ENCODE peak calls at places on chromosomes 13 and 19, in nine cellular contexts. Q is A549, R is A673, P is BJ, A is fibroblast of the aortic adventitia, W is fibroblast of mammary gland, K is psoas muscle, I is AG04450, X is left lung. E is an unnamed sample.

GRCh38 chr13:34951528-34951927 is 9.5 kb downstream of the NBEA start:
- DNase-seq in Q (no peak), R (no peak), P (no peak), A (no peak), W (no peak), K (no peak), I (no peak), X (no peak), E (no peak)

GRCh38 chr13:102699419-102699961 is 4.6 kb upstream of the METTL21C start:
- DNase-seq in Q (no peak), R (no peak), P (no peak), A (no peak), W (no peak), K (no peak), I (no peak), X (no peak), E (no peak)

GRCh38 chr19:14363203-14364097 is 17.8 kb upstream of the ADGRE5 start:
- DNase-seq in Q (peak), R (peak), P (no peak), A (peak), W (peak), K (peak), I (no peak), X (peak), E (no peak)

GRCh38 chr13:98541211-98541610 is 35.7 kb downstream of the STK24 start:
- DNase-seq in Q (no peak), R (no peak), P (no peak), A (peak), W (peak), K (no peak), I (no peak), X (no peak), E (no peak)

GRCh38 chr13:90800082-90800746 is 547.3 kb upstream of the MIR17HG start:
- DNase-seq in Q (no peak), R (peak), P (no peak), A (no peak), W (no peak), K (peak), I (no peak), X (peak), E (no peak)

GRCh38 chr13:79297128-79297527 is 108.9 kb downstream of the RBM26 start:
- DNase-seq in Q (no peak), R (no peak), P (no peak), A (no peak), W (no peak), K (no peak), I (no peak), X (no peak), E (no peak)

GRCh38 chr13:112510002-112510780 is 77.8 kb downstream of the TUBGCP3 start:
- DNase-seq in Q (peak), R (peak), P (no peak), A (peak), W (peak), K (no peak), I (peak), X (peak), E (peak)

GRCh38 chr13:113855931-113856715 is 7.8 kb downstream of the GAS6 start:
- DNase-seq in Q (no peak), R (no peak), P (no peak), A (no peak), W (no peak), K (no peak), I (no peak), X (no peak), E (no peak)

GRCh38 chr19:18107235-18108083 is 9.9 kb downstream of the MAST3 start:
- DNase-seq in Q (no peak), R (no peak), P (no peak), A (no peak), W (no peak), K (no peak), I (no peak), X (no peak), E (no peak)

GRCh38 chr13:80030491-80030890 is 310.4 kb downstream of the SPRY2 start:
- DNase-seq in Q (no peak), R (peak), P (no peak), A (no peak), W (peak), K (no peak), I (no peak), X (no peak), E (no peak)

GRCh38 chr19:56324425-56324824 is 9.8 kb upstream of the ZSCAN5A start:
- DNase-seq in Q (no peak), R (no peak), P (no peak), A (no peak), W (no peak), K (no peak), I (no peak), X (no peak), E (no peak)

GRCh38 chr13:111555268-111555633 is 234.8 kb downstream of the TEX29 start:
- DNase-seq in Q (no peak), R (no peak), P (no peak), A (no peak), W (no peak), K (no peak), I (no peak), X (no peak), E (no peak)

GRCh38 chr19:50380137-50380536 is 3.9 kb downstream of the NR1H2 start:
- DNase-seq in Q (no peak), R (no peak), P (no peak), A (no peak), W (peak), K (no peak), I (no peak), X (no peak), E (no peak)

GRCh38 chr13:82569581-82569980 is 1312.7 kb downstream of the SLITRK1 start:
- DNase-seq in Q (no peak), R (no peak), P (no peak), A (no peak), W (no peak), K (no peak), I (no peak), X (no peak), E (no peak)

GRCh38 chr19:45681391-45682015 is 10.2 kb downstream of the SNRPD2 start:
- DNase-seq in Q (peak), R (peak), P (no peak), A (peak), W (peak), K (peak), I (no peak), X (peak), E (peak)

GRCh38 chr19:22052644-22053013 is 345 bp downstream of the ZNF257 start:
- DNase-seq in Q (no peak), R (no peak), P (no peak), A (peak), W (no peak), K (peak), I (no peak), X (no peak), E (no peak)

GRCh38 chr19:55372316-55373081 is 2.2 kb upstream of the IL11 start:
- DNase-seq in Q (peak), R (no peak), P (no peak), A (peak), W (peak), K (no peak), I (no peak), X (no peak), E (no peak)

GRCh38 chr19:28595722-28596121 is 617.2 kb downstream of the UQCRFS1 start:
- DNase-seq in Q (no peak), R (no peak), P (no peak), A (no peak), W (no peak), K (no peak), I (no peak), X (no peak), E (no peak)

GRCh38 chr13:32409561-32410440 is 18.1 kb downstream of the N4BP2L1 start:
- DNase-seq in Q (no peak), R (no peak), P (no peak), A (peak), W (peak), K (peak), I (no peak), X (no peak), E (no peak)

GRCh38 chr13:46893820-46894533 is 2.9 kb downstream of the HTR2A start:
- DNase-seq in Q (peak), R (peak), P (no peak), A (peak), W (peak), K (peak), I (no peak), X (peak), E (no peak)

GRCh38 chr13:47886314-47886713 is 114.8 kb downstream of the SUCLA2 start:
- DNase-seq in Q (no peak), R (no peak), P (no peak), A (no peak), W (no peak), K (no peak), I (no peak), X (no peak), E (no peak)

GRCh38 chr13:47332149-47332548 is 435.3 kb upstream of the HTR2A start:
- DNase-seq in Q (no peak), R (no peak), P (peak), A (peak), W (peak), K (no peak), I (no peak), X (no peak), E (peak)

GRCh38 chr19:45424191-45425058 is 708 bp upstream of the ERCC1 start:
- DNase-seq in Q (peak), R (peak), P (peak), A (peak), W (peak), K (peak), I (peak), X (peak), E (no peak)

GRCh38 chr13:105956891-105957290 is 578.6 kb downstream of the EFNB2 start:
- DNase-seq in Q (no peak), R (no peak), P (no peak), A (no peak), W (no peak), K (no peak), I (no peak), X (no peak), E (no peak)

GRCh38 chr13:19089315-19089714 is 92.3 kb downstream of the TUBA3C start:
- DNase-seq in Q (no peak), R (peak), P (no peak), A (no peak), W (no peak), K (no peak), I (no peak), X (no peak), E (no peak)

GRCh38 chr19:19399733-19400438 is 5.6 kb upstream of the GATAD2A start:
- DNase-seq in Q (no peak), R (peak), P (no peak), A (peak), W (peak), K (no peak), I (no peak), X (no peak), E (no peak)

GRCh38 chr19:6540918-6541689 is 10.3 kb downstream of the TNFSF9 start:
- DNase-seq in Q (no peak), R (no peak), P (no peak), A (peak), W (no peak), K (no peak), I (no peak), X (no peak), E (no peak)

GRCh38 chr13:42769650-42770049 is 11.7 kb upstream of the FAM216B start:
- DNase-seq in Q (no peak), R (no peak), P (no peak), A (no peak), W (no peak), K (no peak), I (no peak), X (no peak), E (no peak)

GRCh38 chr13:85148009-85148408 is 651.2 kb downstream of the SLITRK6 start:
- DNase-seq in Q (no peak), R (peak), P (no peak), A (no peak), W (no peak), K (no peak), I (no peak), X (no peak), E (peak)

GRCh38 chr13:89361909-89362308 is 1690.7 kb downstream of the SLITRK5 start:
- DNase-seq in Q (no peak), R (peak), P (no peak), A (peak), W (peak), K (no peak), I (no peak), X (no peak), E (no peak)

GRCh38 chr19:18450934-18451836 is 13.3 kb upstream of the ISYNA1 start:
- DNase-seq in Q (no peak), R (peak), P (no peak), A (peak), W (peak), K (peak), I (no peak), X (peak), E (no peak)

GRCh38 chr13:20702945-20703784 is at the start of gene IL17D:
- DNase-seq in Q (no peak), R (peak), P (no peak), A (no peak), W (no peak), K (peak), I (no peak), X (no peak), E (no peak)

GRCh38 chr19:42831221-42832019 is 48.1 kb downstream of the PSG1 start:
- DNase-seq in Q (peak), R (no peak), P (no peak), A (no peak), W (no peak), K (no peak), I (no peak), X (no peak), E (no peak)

GRCh38 chr19:17376935-17377600 is at the start of gene PLVAP:
- DNase-seq in Q (no peak), R (no peak), P (no peak), A (no peak), W (no peak), K (peak), I (no peak), X (no peak), E (no peak)

GRCh38 chr13:111907341-111907880 is 159.5 kb upstream of the SOX1 start:
- DNase-seq in Q (no peak), R (no peak), P (no peak), A (no peak), W (no peak), K (no peak), I (no peak), X (no peak), E (no peak)

GRCh38 chr19:10753305-10753704 is 35.4 kb downstream of the DNM2 start:
- DNase-seq in Q (no peak), R (no peak), P (no peak), A (no peak), W (no peak), K (no peak), I (no peak), X (no peak), E (no peak)

DNA sequence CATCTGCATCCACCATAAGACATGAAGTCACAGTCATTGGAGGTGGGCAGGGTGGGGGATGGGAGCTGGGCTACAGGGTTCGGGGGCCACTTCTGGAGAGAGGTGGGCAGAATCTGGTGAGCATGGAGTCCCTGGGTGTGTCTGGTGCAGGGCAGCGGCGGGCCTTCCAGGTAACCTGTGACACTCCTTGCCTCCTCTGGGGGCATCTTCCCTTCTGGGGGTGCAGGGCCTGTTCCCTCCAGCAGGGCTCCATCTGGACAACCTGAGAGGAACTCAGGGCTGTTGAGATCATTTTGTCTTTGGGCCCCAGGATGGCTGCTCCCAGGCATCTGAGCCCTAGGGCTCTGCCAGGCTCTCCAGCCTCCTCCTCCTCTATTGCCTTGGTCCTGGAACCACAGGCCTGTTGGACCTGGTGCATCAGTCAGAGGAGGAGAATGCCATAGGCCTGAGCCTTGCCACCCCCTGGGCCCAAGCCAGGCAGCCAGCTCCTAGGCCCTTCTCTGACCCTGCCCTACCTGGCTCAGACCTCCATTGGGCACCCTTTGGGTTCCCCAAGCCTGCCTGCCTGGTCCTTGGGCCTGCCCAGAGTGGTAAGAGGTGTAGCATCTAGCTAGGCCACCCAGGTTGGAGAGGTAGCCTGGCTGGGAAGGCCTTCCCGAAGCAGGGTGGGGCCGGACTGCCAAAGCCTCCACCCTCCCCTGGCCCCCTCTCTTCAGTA is 13.4 kb downstream of the LYL1 start:
- DNase-seq in Q (peak), R (peak), P (no peak), A (no peak), W (no peak), K (no peak), I (no peak), X (no peak), E (no peak)
- TF ChIP-seq CTCF in Q (no peak), R (peak), P (peak), A (peak), W (peak), K (no peak), I (peak), X (no peak), E (peak)

GRCh38 chr13:101612736-101613135 is 160.3 kb downstream of the ITGBL1 start:
- DNase-seq in Q (no peak), R (no peak), P (no peak), A (no peak), W (no peak), K (no peak), I (no peak), X (no peak), E (no peak)
- TF ChIP-seq CTCF in Q (no peak), R (no peak), P (no peak), A (no peak), W (no peak), K (no peak), I (no peak), X (no peak), E (no peak)

DNA sequence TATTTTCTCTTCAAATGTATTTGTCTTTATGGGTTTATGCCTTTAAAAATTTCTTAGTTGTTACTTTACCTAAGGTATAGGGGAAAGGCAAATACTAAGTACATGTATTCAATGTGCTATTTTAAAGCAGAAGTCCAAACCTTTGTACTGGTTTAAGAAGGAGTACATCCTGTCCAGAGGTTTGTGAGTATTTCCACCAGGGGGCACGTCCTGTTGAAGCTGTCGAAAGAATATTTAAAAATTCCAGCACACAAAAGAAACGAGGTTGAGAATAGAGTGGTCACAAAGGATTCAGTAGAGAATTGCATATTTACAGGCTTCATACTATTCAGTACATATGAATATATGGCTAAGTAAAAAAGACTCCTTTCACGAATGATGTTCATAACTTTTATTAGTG is 59.8 kb downstream of the URI1 start:
- DNase-seq in Q (no peak), R (peak), P (no peak), A (no peak), W (no peak), K (no peak), I (no peak), X (no peak), E (no peak)
- TF ChIP-seq CTCF in Q (no peak), R (peak), P (no peak), A (no peak), W (no peak), K (no peak), I (peak), X (no peak), E (peak)

DNA sequence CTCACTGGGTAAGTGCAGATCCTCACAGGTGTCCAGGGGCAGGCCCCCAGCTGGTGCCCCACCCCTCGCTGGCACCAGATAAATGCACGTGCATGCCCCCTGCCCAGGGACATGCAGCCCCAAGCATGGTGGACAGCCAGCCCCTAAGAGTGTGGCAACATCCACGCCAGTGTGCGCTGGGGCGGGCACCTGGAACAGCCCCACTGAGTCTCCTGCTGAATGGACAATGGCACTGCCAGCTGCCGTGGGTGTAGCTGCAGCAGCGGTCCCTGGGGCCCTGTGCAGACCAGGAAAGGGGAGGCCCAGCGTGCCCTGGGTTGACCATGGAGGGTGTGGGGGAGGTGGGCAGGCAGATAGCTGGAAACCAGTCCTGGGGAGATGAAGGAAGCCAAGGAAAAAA is 538.7 kb upstream of the SGCG start:
- DNase-seq in Q (no peak), R (no peak), P (no peak), A (no peak), W (no peak), K (no peak), I (no peak), X (no peak), E (no peak)
- TF ChIP-seq CTCF in Q (no peak), R (no peak), P (no peak), A (no peak), W (no peak), K (no peak), I (no peak), X (no peak), E (no peak)

GRCh38 chr13:26095846-26096245 is 44.0 kb upstream of the SHISA2 start:
- DNase-seq in Q (no peak), R (no peak), P (no peak), A (no peak), W (no peak), K (no peak), I (no peak), X (no peak), E (no peak)

GRCh38 chr13:26095338-26095737 is 43.5 kb upstream of the SHISA2 start:
- DNase-seq in Q (no peak), R (no peak), P (no peak), A (no peak), W (no peak), K (no peak), I (no peak), X (no peak), E (no peak)
- TF ChIP-seq CTCF in Q (no peak), R (no peak), P (no peak), A (no peak), W (no peak), K (no peak), I (no peak), X (no peak), E (no peak)

GRCh38 chr13:27997904-27998522 is 9.5 kb upstream of the URAD start:
- DNase-seq in Q (peak), R (peak), P (no peak), A (peak), W (peak), K (no peak), I (no peak), X (no peak), E (no peak)
- TF ChIP-seq CTCF in Q (peak), R (peak), P (peak), A (peak), W (peak), K (no peak), I (peak), X (no peak), E (peak)

GRCh38 chr19:15367439-15367838 is 12.1 kb downstream of the AKAP8 start:
- DNase-seq in Q (no peak), R (no peak), P (no peak), A (no peak), W (no peak), K (no peak), I (no peak), X (no peak), E (no peak)
- TF ChIP-seq CTCF in Q (no peak), R (no peak), P (no peak), A (no peak), W (no peak), K (no peak), I (no peak), X (no peak), E (no peak)

GRCh38 chr19:38682872-38683392 is 35.5 kb downstream of the ACTN4 start:
- DNase-seq in Q (no peak), R (no peak), P (no peak), A (no peak), W (no peak), K (no peak), I (no peak), X (no peak), E (no peak)

GRCh38 chr19:38683393-38684077 is 36.1 kb downstream of the ACTN4 start:
- DNase-seq in Q (peak), R (peak), P (no peak), A (peak), W (peak), K (peak), I (no peak), X (peak), E (peak)

GRCh38 chr19:38685666-38686529 is 38.4 kb downstream of the ACTN4 start:
- DNase-seq in Q (peak), R (peak), P (no peak), A (peak), W (peak), K (no peak), I (no peak), X (no peak), E (no peak)

GRCh38 chr19:38684862-38685665 is 37.6 kb downstream of the ACTN4 start:
- DNase-seq in Q (no peak), R (no peak), P (no peak), A (no peak), W (no peak), K (no peak), I (no peak), X (no peak), E (no peak)

GRCh38 chr19:38684078-38684861 is 36.8 kb downstream of the ACTN4 start:
- DNase-seq in Q (peak), R (peak), P (peak), A (peak), W (peak), K (peak), I (no peak), X (peak), E (peak)
- TF ChIP-seq CTCF in Q (no peak), R (no peak), P (peak), A (no peak), W (no peak), K (no peak), I (no peak), X (no peak), E (no peak)